ENCODE peak calls at places on chromosomes 3 and 15, in seven cellular contexts. B is neural progenitor cell, L is GM12864, R is Peyer's patch, Z is heart left ventricle, K is lung, G is upper lobe of right lung. D is an unnamed sample.

GRCh38 chr3:59326246-59327024 is 276.6 kb upstream of the CFAP20DC start:
- DNase-seq in B (peak), L (no peak), R (no peak), Z (no peak), K (no peak), G (no peak), D (no peak)

GRCh38 chr3:69998759-69999158 is 774 bp upstream of the SAMMSON start:
- DNase-seq in B (no peak), L (no peak), R (no peak), Z (no peak), K (no peak), G (no peak), D (no peak)

GRCh38 chr3:97694876-97695275 is 69.7 kb upstream of the ARL6 start:
- DNase-seq in B (no peak), L (no peak), R (no peak), Z (no peak), K (no peak), G (no peak), D (no peak)

GRCh38 chr3:77320514-77320913 is 280.6 kb downstream of the ROBO2 start:
- DNase-seq in B (peak), L (no peak), R (no peak), Z (no peak), K (no peak), G (no peak), D (peak)

GRCh38 chr3:45464336-45464809 is 76.0 kb downstream of the LARS2 start:
- DNase-seq in B (peak), L (no peak), R (no peak), Z (no peak), K (no peak), G (no peak), D (no peak)

GRCh38 chr3:129047553-129047839 is 13.1 kb upstream of the GP9 start:
- DNase-seq in B (no peak), L (no peak), R (no peak), Z (no peak), K (no peak), G (no peak), D (no peak)

GRCh38 chr3:87076951-87077350 is 86.0 kb upstream of the VGLL3 start:
- DNase-seq in B (no peak), L (no peak), R (no peak), Z (no peak), K (no peak), G (no peak), D (peak)

GRCh38 chr3:128524374-128525299 is 31.6 kb upstream of the GATA2 start:
- DNase-seq in B (no peak), L (no peak), R (no peak), Z (no peak), K (no peak), G (no peak), D (no peak)

GRCh38 chr15:51227967-51228783 is 110.2 kb downstream of the CYP19A1 start:
- DNase-seq in B (no peak), L (peak), R (no peak), Z (peak), K (no peak), G (no peak), D (peak)

GRCh38 chr15:52227456-52227855 is 36.3 kb upstream of the GNB5 start:
- DNase-seq in B (peak), L (peak), R (peak), Z (peak), K (peak), G (no peak), D (peak)

GRCh38 chr3:78867409-78868372 is 900.1 kb downstream of the ROBO1 start:
- DNase-seq in B (no peak), L (no peak), R (no peak), Z (no peak), K (no peak), G (no peak), D (no peak)

GRCh38 chr15:72375846-72376581 is at the start of gene HEXA:
- DNase-seq in B (peak), L (peak), R (peak), Z (peak), K (peak), G (peak), D (peak)

GRCh38 chr3:185825639-185826481 is 1.0 kb upstream of the IGF2BP2 start:
- DNase-seq in B (peak), L (no peak), R (no peak), Z (peak), K (peak), G (peak), D (no peak)

GRCh38 chr3:129161860-129162271 is 1.0 kb upstream of the ISY1 start:
- DNase-seq in B (peak), L (no peak), R (no peak), Z (no peak), K (no peak), G (no peak), D (no peak)

GRCh38 chr3:165641569-165642310 is 195.5 kb downstream of the BCHE start:
- DNase-seq in B (no peak), L (no peak), R (no peak), Z (no peak), K (no peak), G (no peak), D (no peak)

GRCh38 chr3:107268461-107268860 is 108.8 kb upstream of the CCDC54 start:
- DNase-seq in B (no peak), L (no peak), R (no peak), Z (no peak), K (no peak), G (no peak), D (no peak)

GRCh38 chr3:72036899-72037298 is 252.0 kb upstream of the PROK2 start:
- DNase-seq in B (no peak), L (no peak), R (no peak), Z (no peak), K (no peak), G (no peak), D (peak)

GRCh38 chr3:196609815-196610515 is 29.5 kb upstream of the NRROS start:
- DNase-seq in B (no peak), L (no peak), R (no peak), Z (no peak), K (no peak), G (no peak), D (no peak)

GRCh38 chr3:197125601-197126000 is 96.0 kb upstream of the MELTF start:
- DNase-seq in B (no peak), L (no peak), R (no peak), Z (no peak), K (no peak), G (no peak), D (peak)

GRCh38 chr3:149638401-149639092 is 19.3 kb downstream of the WWTR1 start:
- DNase-seq in B (no peak), L (no peak), R (no peak), Z (no peak), K (no peak), G (no peak), D (peak)

GRCh38 chr3:49476563-49476962 is 6.5 kb downstream of the DAG1 start:
- DNase-seq in B (no peak), L (no peak), R (no peak), Z (no peak), K (no peak), G (no peak), D (no peak)

GRCh38 chr3:192831111-192831644 is 86.5 kb downstream of the MB21D2 start:
- DNase-seq in B (no peak), L (no peak), R (no peak), Z (no peak), K (no peak), G (no peak), D (peak)

GRCh38 chr3:120441776-120442175 is 9.0 kb downstream of the FSTL1 start:
- DNase-seq in B (no peak), L (no peak), R (no peak), Z (no peak), K (no peak), G (no peak), D (no peak)

GRCh38 chr3:120442975-120443517 is 7.7 kb downstream of the FSTL1 start:
- DNase-seq in B (peak), L (no peak), R (no peak), Z (no peak), K (no peak), G (no peak), D (no peak)

GRCh38 chr3:120446891-120447668 is 3.7 kb downstream of the FSTL1 start:
- DNase-seq in B (no peak), L (no peak), R (no peak), Z (no peak), K (no peak), G (no peak), D (no peak)

GRCh38 chr3:120448707-120449650 is 1.8 kb downstream of the FSTL1 start:
- DNase-seq in B (peak), L (no peak), R (no peak), Z (peak), K (no peak), G (no peak), D (peak)

DNA sequence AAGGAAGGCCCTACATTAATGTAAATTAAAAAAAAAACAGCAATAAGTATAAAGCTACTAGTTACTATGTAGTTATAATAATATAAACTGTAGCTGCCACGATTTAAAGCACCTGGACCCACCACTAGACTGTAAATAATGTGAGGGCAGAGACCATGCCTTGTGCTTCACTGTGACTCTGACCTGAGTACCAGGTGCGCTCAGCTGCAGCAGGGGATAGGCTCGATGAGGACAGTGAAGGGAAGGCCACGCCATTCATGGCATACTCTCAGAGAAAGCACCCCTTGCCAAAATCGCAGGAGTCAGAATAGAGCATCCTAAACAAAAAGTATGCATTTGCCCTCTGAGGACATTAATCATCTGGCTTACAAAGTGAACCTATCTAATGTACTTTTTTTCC is 5.1 kb downstream of the FSTL1 start:
- DNase-seq in B (no peak), L (no peak), R (no peak), Z (no peak), K (no peak), G (no peak), D (no peak)
- H3K4me3 ChIP-seq in B (no peak), L (no peak), R (no peak), Z (no peak), K (no peak), G (no peak), D (no peak)

GRCh38 chr3:171967932-171968678 is 71.3 kb upstream of the FNDC3B start:
- DNase-seq in B (no peak), L (no peak), R (no peak), Z (no peak), K (no peak), G (no peak), D (peak)
- H3K4me3 ChIP-seq in B (no peak), L (no peak), R (no peak), Z (no peak), K (no peak), G (no peak), D (no peak)

GRCh38 chr3:170727754-170728153 is 141.9 kb upstream of the SLC7A14 start:
- DNase-seq in B (no peak), L (no peak), R (no peak), Z (no peak), K (no peak), G (no peak), D (no peak)
- H3K4me3 ChIP-seq in B (no peak), L (no peak), R (no peak), Z (no peak), K (no peak), G (no peak), D (no peak)

DNA sequence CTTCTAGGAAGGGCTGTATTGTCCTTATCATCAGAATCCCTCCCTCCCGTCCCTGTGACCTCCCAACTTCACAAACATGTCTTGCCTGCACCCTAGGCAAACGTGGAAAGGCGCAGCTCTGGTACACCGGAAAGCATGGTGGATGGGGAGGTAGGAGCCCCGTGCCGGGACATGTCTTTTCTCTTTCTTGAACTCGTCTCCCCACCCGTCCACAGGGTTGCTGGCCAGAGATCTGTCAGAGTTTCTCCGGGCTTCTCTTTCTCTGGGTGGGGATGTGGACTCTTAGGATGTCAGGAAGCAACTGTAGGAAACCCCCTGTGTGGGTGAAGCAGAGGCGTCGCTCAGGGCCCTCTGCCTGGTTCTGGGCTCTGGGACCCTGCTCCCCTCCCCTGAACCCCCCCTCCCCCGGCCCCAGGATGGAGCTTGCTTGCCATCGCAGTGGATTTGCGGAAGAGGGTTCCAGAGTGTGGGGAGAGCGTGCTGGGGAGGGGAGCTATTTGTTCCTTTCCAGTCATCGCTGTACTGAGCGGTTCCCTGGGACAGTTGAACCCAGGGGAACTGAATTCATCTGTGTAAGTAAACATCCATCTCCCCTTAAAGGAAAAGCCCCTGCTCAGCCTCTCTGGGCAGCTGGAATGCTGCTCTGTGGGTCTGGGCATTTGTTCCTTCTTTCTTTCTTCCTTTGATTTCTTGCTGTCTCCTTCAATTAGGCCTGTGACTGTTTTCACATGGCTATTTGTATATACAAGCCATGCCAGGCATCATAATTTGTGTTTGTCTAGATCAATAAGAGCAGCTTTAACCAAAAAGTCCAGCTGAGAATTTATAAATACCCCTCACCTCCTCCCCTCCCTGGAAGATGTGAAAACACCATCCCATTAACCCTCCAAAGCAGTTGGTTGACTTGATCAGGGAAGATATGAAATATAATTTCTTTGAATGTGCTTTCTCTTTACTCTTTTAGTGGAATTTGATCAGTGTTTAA is 72.8 kb downstream of the SMAD3 start:
- DNase-seq in B (peak), L (no peak), R (no peak), Z (no peak), K (no peak), G (no peak), D (no peak)
- H3K4me3 ChIP-seq in B (no peak), L (no peak), R (no peak), Z (peak), K (no peak), G (no peak), D (no peak)

GRCh38 chr15:96346409-96346808 is 15.9 kb downstream of the NR2F2 start:
- DNase-seq in B (no peak), L (no peak), R (no peak), Z (no peak), K (no peak), G (no peak), D (no peak)
- H3K4me3 ChIP-seq in B (peak), L (no peak), R (no peak), Z (peak), K (no peak), G (peak), D (no peak)

GRCh38 chr15:64699767-64700388 is 75.5 kb downstream of the RBPMS2 start:
- DNase-seq in B (peak), L (no peak), R (no peak), Z (peak), K (peak), G (peak), D (no peak)
- H3K4me3 ChIP-seq in B (peak), L (no peak), R (no peak), Z (peak), K (no peak), G (peak), D (no peak)

DNA sequence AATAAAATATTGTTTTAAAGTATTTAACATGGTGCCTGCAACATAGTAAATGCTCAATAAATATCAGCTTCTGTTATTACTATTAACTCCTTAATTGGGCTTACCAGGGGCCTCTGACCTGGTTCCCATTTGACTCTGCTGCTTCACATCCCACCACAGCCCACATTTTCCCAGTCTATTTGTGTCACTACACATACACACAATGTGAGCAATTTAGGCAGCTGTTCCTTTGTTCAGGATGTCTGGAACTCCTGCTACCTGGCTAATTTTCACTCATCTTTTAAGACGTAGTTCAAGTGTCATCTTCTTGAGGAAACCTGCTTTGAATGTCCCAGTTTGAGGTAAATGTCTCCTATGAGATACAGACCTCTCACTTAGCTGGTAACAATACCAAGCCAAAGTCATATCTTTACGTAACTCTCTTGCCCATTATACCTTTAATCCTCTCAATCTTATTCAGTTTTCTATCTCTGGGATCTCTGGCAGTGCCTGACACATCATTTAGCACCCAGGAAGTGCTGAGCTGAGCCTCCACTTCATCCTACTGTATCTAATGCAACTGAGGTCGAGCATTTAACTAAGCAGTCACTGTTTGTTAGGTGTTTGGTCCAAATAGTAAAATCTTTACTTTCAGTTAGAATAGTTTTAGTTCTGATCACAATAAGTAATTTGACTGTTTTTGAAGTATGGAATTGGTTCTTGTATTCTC is 4.5 kb downstream of the TGFBR2 start:
- DNase-seq in B (no peak), L (no peak), R (no peak), Z (no peak), K (no peak), G (no peak), D (no peak)
- H3K4me3 ChIP-seq in B (no peak), L (no peak), R (peak), Z (peak), K (no peak), G (peak), D (peak)

D was measured in skeletal muscle cell.